ENCODE peak calls at places on chromosomes 5 and 9, in four cellular contexts. V is ecto neural progenitor cell; T is AG10803; Q is stimulated activated CD4-positive, alpha-beta T cell treated with anti-CD3 and anti-CD28 coated beads, TNF-alpha, amount 100 ng/mL, for 1 hour. M is an unnamed sample.

GRCh38 chr5:24364711-24365110 is 280.1 kb downstream of the CDH10 start:
- DNase-seq in T (no peak), Q (no peak), V (no peak), M (no peak)

GRCh38 chr9:114005371-114006154 is 72.5 kb downstream of the AMBP start:
- DNase-seq in T (no peak), V (peak; percentile 18), Q (no peak), M (no peak)

GRCh38 chr5:127386557-127386956 is 96.0 kb downstream of the MEGF10 start:
- DNase-seq in V (no peak), Q (no peak), T (no peak), M (no peak)

GRCh38 chr5:170211575-170212334 is 21.0 kb upstream of the C5orf58 start:
- DNase-seq in T (no peak), V (no peak), Q (no peak), M (no peak)

GRCh38 chr9:85469041-85469440 is 272.7 kb downstream of the AGTPBP1 start:
- DNase-seq in T (no peak), V (no peak), Q (no peak), M (no peak)

GRCh38 chr5:10689391-10690081 is 71.5 kb downstream of the DAP start:
- DNase-seq in V (peak; percentile 51), Q (no peak), T (peak; percentile 65), M (no peak)

GRCh38 chr5:10607023-10607665 is 43.3 kb downstream of the ANKRD33B start:
- DNase-seq in V (peak; percentile 48), T (no peak), Q (no peak), M (peak; percentile 88)

GRCh38 chr5:34511915-34512314 is 144.2 kb upstream of the RAI14 start:
- DNase-seq in T (no peak), V (no peak), Q (no peak), M (no peak)

GRCh38 chr9:119803679-119804078 is 434.4 kb upstream of the BRINP1 start:
- DNase-seq in V (no peak), Q (no peak), T (no peak), M (no peak)

GRCh38 chr5:21663082-21663481 is 1190.1 kb downstream of the CDH12 start:
- DNase-seq in T (no peak), V (no peak), Q (no peak), M (no peak)

GRCh38 chr9:35912791-35913400 is 3.6 kb downstream of the SPAAR start:
- DNase-seq in Q (no peak), V (no peak), T (no peak), M (peak; percentile 58)

GRCh38 chr5:158546748-158547147 is 553.0 kb downstream of the EBF1 start:
- DNase-seq in Q (no peak), V (no peak), T (peak; percentile 73), M (no peak)

GRCh38 chr9:110844121-110844520 is 175.5 kb downstream of the MUSK start:
- DNase-seq in V (no peak), Q (no peak), T (no peak), M (no peak)

GRCh38 chr5:59095480-59095879 is 512.6 kb downstream of the RAB3C start:
- DNase-seq in Q (no peak), V (no peak), T (peak; percentile 34), M (no peak)

GRCh38 chr5:89282832-89283510 is 400.0 kb upstream of the MEF2C start:
- DNase-seq in V (no peak), T (peak; percentile 40), Q (no peak), M (no peak)

M was measured in thyroid gland.